ENCODE peak calls at places on chromosomes 7 and 10, in four cellular contexts. One of them, this sample, is unnamed.

GRCh38 chr7:51228386-51228958 is 88.1 kb downstream of the COBL start:
- DNase-seq in fibroblast of lung: no peak
- DNase-seq in PC-9: no peak
- DNase-seq in H9: no peak
- DNase-seq in this sample: no peak

GRCh38 chr7:130901209-130901783 is 167.3 kb upstream of the KLF14 start:
- DNase-seq in fibroblast of lung: peak; percentile 93
- DNase-seq in PC-9: no peak
- DNase-seq in H9: no peak
- DNase-seq in this sample: no peak

GRCh38 chr10:47264797-47265281 is 35.2 kb upstream of the GDF10 start:
- DNase-seq in fibroblast of lung: no peak
- DNase-seq in PC-9: no peak
- DNase-seq in H9: no peak
- DNase-seq in this sample: peak; percentile 14

GRCh38 chr7:131861620-131862346 is 305.4 kb upstream of the PODXL start:
- DNase-seq in fibroblast of lung: peak; percentile 15
- DNase-seq in PC-9: peak; percentile 12
- DNase-seq in H9: no peak
- DNase-seq in this sample: no peak

GRCh38 chr7:155395176-155395797 is 62.6 kb upstream of the EN2 start:
- DNase-seq in fibroblast of lung: no peak
- DNase-seq in PC-9: no peak
- DNase-seq in H9: no peak
- DNase-seq in this sample: no peak

GRCh38 chr10:34449836-34450235 is 365.3 kb downstream of the PARD3 start:
- DNase-seq in fibroblast of lung: peak; percentile 28
- DNase-seq in PC-9: no peak
- DNase-seq in H9: no peak
- DNase-seq in this sample: no peak

GRCh38 chr10:43297534-43297933 is 30.7 kb upstream of the RASGEF1A start:
- DNase-seq in fibroblast of lung: no peak
- DNase-seq in PC-9: no peak
- DNase-seq in H9: no peak
- DNase-seq in this sample: no peak

GRCh38 chr10:122207596-122207995 is 63.5 kb upstream of the BTBD16 start:
- DNase-seq in fibroblast of lung: peak; percentile 68
- DNase-seq in PC-9: no peak
- DNase-seq in H9: no peak
- DNase-seq in this sample: no peak

GRCh38 chr7:121195859-121196588 is 132.8 kb upstream of the WNT16 start:
- DNase-seq in fibroblast of lung: no peak
- DNase-seq in PC-9: no peak
- DNase-seq in H9: no peak
- DNase-seq in this sample: peak; percentile 61

GRCh38 chr7:66296001-66296521 is 90.9 kb downstream of the TPST1 start:
- DNase-seq in fibroblast of lung: peak; percentile 88
- DNase-seq in PC-9: no peak
- DNase-seq in H9: no peak
- DNase-seq in this sample: no peak

GRCh38 chr10:60480865-60481563 is 91.3 kb upstream of the ANK3 start:
- DNase-seq in fibroblast of lung: peak; percentile 92
- DNase-seq in PC-9: peak; percentile 73
- DNase-seq in H9: no peak
- DNase-seq in this sample: no peak

GRCh38 chr7:514651-515598 is 4.7 kb downstream of the PDGFA start:
- DNase-seq in fibroblast of lung: no peak
- DNase-seq in PC-9: no peak
- DNase-seq in H9: peak; percentile 73
- DNase-seq in this sample: peak; percentile 49

GRCh38 chr7:135508853-135509588 is 881 bp downstream of the CNOT4 start:
- DNase-seq in fibroblast of lung: peak; percentile 39
- DNase-seq in PC-9: no peak
- DNase-seq in H9: peak; percentile 28
- DNase-seq in this sample: peak; percentile 61

GRCh38 chr10:68618234-68618633 is 58.1 kb downstream of the TET1 start:
- DNase-seq in fibroblast of lung: no peak
- DNase-seq in PC-9: no peak
- DNase-seq in H9: no peak
- DNase-seq in this sample: peak; percentile 95

GRCh38 chr10:43324847-43325246 is 46.6 kb upstream of the FXYD4 start:
- DNase-seq in fibroblast of lung: no peak
- DNase-seq in PC-9: no peak
- DNase-seq in H9: no peak
- DNase-seq in this sample: no peak

GRCh38 chr7:37986780-37987380 is 66.4 kb downstream of the EPDR1 start:
- DNase-seq in fibroblast of lung: no peak
- DNase-seq in PC-9: no peak
- DNase-seq in H9: peak; percentile 35
- DNase-seq in this sample: peak; percentile 28

GRCh38 chr10:30219977-30220751 is 128.9 kb downstream of the MTPAP start:
- DNase-seq in fibroblast of lung: peak; percentile 55
- DNase-seq in PC-9: peak; percentile 82
- DNase-seq in H9: no peak
- DNase-seq in this sample: no peak

GRCh38 chr10:1666147-1666546 is 71.2 kb downstream of the ADARB2 start:
- DNase-seq in fibroblast of lung: no peak
- DNase-seq in PC-9: no peak
- DNase-seq in H9: no peak
- DNase-seq in this sample: no peak

GRCh38 chr10:62264702-62265436 is 3.8 kb downstream of the RTKN2 start:
- DNase-seq in fibroblast of lung: peak; percentile 92
- DNase-seq in PC-9: peak; percentile 80
- DNase-seq in H9: peak; percentile 53
- DNase-seq in this sample: peak; percentile 96

GRCh38 chr7:46534593-46535271 is 613.7 kb upstream of the IGFBP3 start:
- DNase-seq in fibroblast of lung: peak; percentile 89
- DNase-seq in PC-9: no peak
- DNase-seq in H9: peak; percentile 46
- DNase-seq in this sample: peak; percentile 67

GRCh38 chr10:75469018-75469616 is 37.7 kb downstream of the LRMDA start:
- DNase-seq in fibroblast of lung: peak; percentile 99
- DNase-seq in PC-9: peak; percentile 78
- DNase-seq in H9: no peak
- DNase-seq in this sample: no peak

GRCh38 chr7:150942591-150943452 is 35.3 kb downstream of the KCNH2 start:
- DNase-seq in fibroblast of lung: no peak
- DNase-seq in PC-9: no peak
- DNase-seq in H9: no peak
- DNase-seq in this sample: no peak

GRCh38 chr7:150945853-150946825 is 32.0 kb downstream of the KCNH2 start:
- DNase-seq in fibroblast of lung: no peak
- DNase-seq in PC-9: no peak
- DNase-seq in H9: peak; percentile 33
- DNase-seq in this sample: peak; percentile 28

GRCh38 chr7:150943453-150943814 is 34.7 kb downstream of the KCNH2 start:
- DNase-seq in fibroblast of lung: no peak
- DNase-seq in PC-9: no peak
- DNase-seq in H9: no peak
- DNase-seq in this sample: no peak

GRCh38 chr7:150945171-150945852 is 32.8 kb downstream of the KCNH2 start:
- DNase-seq in fibroblast of lung: no peak
- DNase-seq in PC-9: no peak
- DNase-seq in H9: peak; percentile 27
- DNase-seq in this sample: no peak

DNA sequence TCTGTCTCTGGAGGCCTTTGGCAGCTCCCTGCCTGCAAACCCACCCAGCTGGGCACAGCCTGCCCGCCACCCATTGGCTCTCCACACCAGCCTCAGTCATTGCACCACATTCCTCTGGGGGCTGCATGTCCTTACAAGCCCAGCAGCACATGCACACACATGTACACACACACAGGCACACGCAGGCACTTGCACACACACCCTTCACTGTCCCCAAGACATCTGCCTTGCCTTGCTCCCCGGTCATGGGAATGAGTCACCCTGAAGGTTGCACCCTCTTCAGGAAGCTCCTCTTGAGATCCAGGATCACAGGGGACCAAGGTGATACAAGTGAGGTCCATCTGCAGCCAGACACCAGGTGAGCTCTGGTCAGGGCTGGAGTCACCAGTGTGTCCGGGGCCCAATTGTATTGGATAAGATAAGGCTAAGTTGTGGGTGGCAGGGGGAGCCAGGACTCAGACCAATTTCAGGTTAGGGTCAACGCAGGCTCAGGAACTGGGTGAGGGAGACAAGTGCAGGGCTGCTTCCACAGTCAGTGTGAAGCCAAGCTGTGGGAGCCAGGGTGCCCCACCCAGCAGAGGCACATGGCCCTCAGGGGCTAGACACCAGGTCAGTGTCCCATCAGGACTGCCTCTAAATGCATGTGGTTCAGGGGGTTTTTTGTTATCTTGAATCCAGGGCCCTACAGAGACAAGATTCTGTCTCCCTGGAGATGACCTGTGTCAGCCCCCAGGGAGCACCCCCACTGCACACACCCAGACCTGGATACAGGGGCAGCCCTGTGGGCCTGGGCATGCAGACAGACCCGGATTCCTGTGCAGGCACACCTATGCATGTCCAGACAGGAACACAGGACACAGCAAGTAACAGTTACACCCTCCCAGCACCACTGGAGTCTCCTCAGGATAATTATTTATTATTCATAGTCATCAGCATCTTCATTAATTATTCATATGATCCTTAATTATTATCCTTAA is 33.8 kb downstream of the KCNH2 start:
- DNase-seq in fibroblast of lung: no peak
- DNase-seq in PC-9: no peak
- DNase-seq in H9: no peak
- DNase-seq in this sample: no peak
- H3K4me1 ChIP-seq in fibroblast of lung: no peaks in the 10 kb centered on the region
- H3K4me1 ChIP-seq in PC-9: no peaks in the 10 kb centered on the region
- H3K4me1 ChIP-seq in H9: no peaks in the 10 kb centered on the region
- H3K4me1 ChIP-seq in this sample: peaks cover 6% of the 10 kb centered on the region

GRCh38 chr7:116145245-116145852 is 65.0 kb upstream of the TES start:
- DNase-seq in fibroblast of lung: no peak
- DNase-seq in PC-9: no peak
- DNase-seq in H9: no peak
- DNase-seq in this sample: no peak

GRCh38 chr7:116139007-116139406 is 71.3 kb upstream of the TES start:
- DNase-seq in fibroblast of lung: peak; percentile 25
- DNase-seq in PC-9: no peak
- DNase-seq in H9: no peak
- DNase-seq in this sample: peak; percentile 17

GRCh38 chr7:116139807-116140206 is 70.5 kb upstream of the TES start:
- DNase-seq in fibroblast of lung: peak; percentile 47
- DNase-seq in PC-9: no peak
- DNase-seq in H9: no peak
- DNase-seq in this sample: no peak

GRCh38 chr7:116142374-116142773 is 68.0 kb upstream of the TES start:
- DNase-seq in fibroblast of lung: no peak
- DNase-seq in PC-9: no peak
- DNase-seq in H9: no peak
- DNase-seq in this sample: no peak

DNA sequence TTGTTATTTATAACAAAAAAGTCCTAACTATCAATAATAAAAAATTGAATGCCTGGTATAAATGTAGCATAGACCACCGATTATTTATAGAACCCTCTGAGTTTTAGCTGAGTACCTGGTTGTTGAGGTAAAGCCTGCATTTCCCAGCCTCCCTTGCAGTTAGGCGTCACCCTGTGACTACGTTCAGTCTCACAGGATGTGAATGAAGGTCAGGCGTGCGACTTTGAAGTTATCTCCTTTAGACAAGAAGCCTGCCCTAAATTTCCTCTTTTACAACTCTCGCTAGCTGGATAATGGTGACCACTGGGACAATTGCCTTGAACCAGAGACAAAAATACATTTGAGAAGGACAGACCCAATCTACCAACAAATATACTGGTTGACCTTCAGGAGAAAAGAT is 67.5 kb upstream of the TES start:
- DNase-seq in fibroblast of lung: no peak
- DNase-seq in PC-9: no peak
- DNase-seq in H9: no peak
- DNase-seq in this sample: no peak
- H3K79me2 ChIP-seq in fibroblast of lung: no peaks in the 10 kb centered on the region
- H3K79me2 ChIP-seq in PC-9: no peaks in the 10 kb centered on the region
- H3K79me2 ChIP-seq in H9: no peaks in the 10 kb centered on the region
- H3K79me2 ChIP-seq in this sample: no peaks in the 10 kb centered on the region

DNA sequence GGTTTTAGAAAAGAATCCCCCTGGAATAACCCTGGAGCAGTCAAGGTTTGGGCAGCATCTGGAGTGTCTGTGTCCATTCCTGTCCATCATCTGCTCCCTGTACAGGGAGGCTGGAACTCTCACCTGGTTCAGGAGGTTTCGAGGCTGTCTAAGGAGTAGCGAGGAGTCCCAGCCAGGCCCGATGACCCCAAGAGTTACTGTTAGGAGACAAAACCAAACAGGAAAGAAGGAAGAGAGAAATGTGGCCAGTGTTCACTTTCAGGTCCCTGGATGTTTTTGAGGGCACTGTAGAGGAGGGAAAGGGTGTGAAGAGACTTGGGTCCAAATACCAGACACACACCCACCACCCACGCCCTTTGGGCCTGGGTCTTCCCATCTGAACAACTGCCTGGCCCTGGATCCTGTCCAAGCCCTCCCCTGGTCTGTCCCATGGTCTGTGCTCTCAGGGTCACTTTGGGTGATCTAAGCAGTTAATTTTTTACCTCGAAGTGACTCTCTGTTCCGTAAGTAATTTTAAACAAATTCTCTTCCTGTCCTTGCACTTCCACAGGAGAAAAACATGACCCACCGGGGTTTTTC is 117.1 kb downstream of the ZMIZ1 start:
- DNase-seq in fibroblast of lung: no peak
- DNase-seq in PC-9: no peak
- DNase-seq in H9: no peak
- DNase-seq in this sample: no peak
- H3K4me1 ChIP-seq in fibroblast of lung: peaks cover 54% of the 10 kb centered on the region
- H3K4me1 ChIP-seq in PC-9: peaks cover 52% of the 10 kb centered on the region
- H3K4me1 ChIP-seq in H9: peaks cover 5% of the 10 kb centered on the region
- H3K4me1 ChIP-seq in this sample: no peaks in the 10 kb centered on the region

GRCh38 chr10:17129711-17130110 is at the start of gene CUBN:
- DNase-seq in fibroblast of lung: no peak
- DNase-seq in PC-9: no peak
- DNase-seq in H9: no peak
- DNase-seq in this sample: no peak

GRCh38 chr10:17125316-17125715 is 4.3 kb downstream of the CUBN start:
- DNase-seq in fibroblast of lung: no peak
- DNase-seq in PC-9: no peak
- DNase-seq in H9: no peak
- DNase-seq in this sample: no peak

GRCh38 chr10:17126327-17126726 is 3.3 kb downstream of the CUBN start:
- DNase-seq in fibroblast of lung: no peak
- DNase-seq in PC-9: no peak
- DNase-seq in H9: no peak
- DNase-seq in this sample: no peak

GRCh38 chr10:17123961-17124360 is 5.7 kb downstream of the CUBN start:
- DNase-seq in fibroblast of lung: no peak
- DNase-seq in PC-9: peak; percentile 53
- DNase-seq in H9: no peak
- DNase-seq in this sample: no peak

DNA sequence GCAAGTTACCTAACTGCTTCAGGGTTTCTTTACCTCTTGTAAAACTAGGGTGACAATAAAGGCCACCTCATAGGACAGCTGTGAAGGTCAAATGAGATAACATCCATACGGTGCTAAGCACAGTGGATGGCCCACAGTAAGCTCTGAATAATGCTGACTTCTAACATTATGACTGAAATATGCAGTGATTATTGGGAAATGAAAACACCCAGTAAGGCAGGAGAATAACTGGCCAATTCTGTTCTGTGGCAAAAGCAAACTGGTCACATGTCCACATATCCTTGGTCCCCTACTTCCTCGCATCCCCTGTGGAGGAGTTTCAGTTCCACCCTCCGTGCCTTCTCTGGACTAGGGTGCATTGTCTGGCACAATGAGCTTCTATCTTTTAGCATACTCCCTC is 1.4 kb downstream of the CUBN start:
- DNase-seq in fibroblast of lung: no peak
- DNase-seq in PC-9: no peak
- DNase-seq in H9: no peak
- DNase-seq in this sample: no peak
- H3K79me2 ChIP-seq in fibroblast of lung: no peaks in the 10 kb centered on the region
- H3K79me2 ChIP-seq in PC-9: no peaks in the 10 kb centered on the region
- H3K79me2 ChIP-seq in H9: no peaks in the 10 kb centered on the region
- H3K79me2 ChIP-seq in this sample: no peaks in the 10 kb centered on the region